ENCODE peak calls at places on chromosomes 7 and 10, in five cellular contexts. J, T, M, V and Z are unnamed samples.

GRCh38 chr7:148819697-148820332 is 64.3 kb downstream of the EZH2 start:
- DNase-seq in V (no peak), T (no peak), J (peak; percentile 60), M (no peak), Z (no peak)

GRCh38 chr10:60311821-60312220 is 77.9 kb downstream of the ANK3 start:
- DNase-seq in M (no peak), T (no peak), V (no peak), J (no peak), Z (no peak)

GRCh38 chr10:77301305-77301730 is 336.3 kb downstream of the KCNMA1 start:
- DNase-seq in V (no peak), J (peak; percentile 76), T (no peak), M (no peak), Z (no peak)

GRCh38 chr10:2962194-2962593 is 105.2 kb upstream of the PFKP start:
- DNase-seq in T (no peak), V (no peak), M (no peak), J (no peak), Z (no peak)

GRCh38 chr10:4849555-4850242 is 23.7 kb downstream of the AKR1E2 start:
- DNase-seq in M (peak; percentile 91), J (peak; percentile 90), V (peak; percentile 73), T (peak; percentile 68), Z (peak; percentile 97)

GRCh38 chr7:46932656-46933424 is 649.1 kb downstream of the TNS3 start:
- DNase-seq in M (peak; percentile 61), J (peak; percentile 94), T (peak; percentile 15), V (peak; percentile 28), Z (no peak)

GRCh38 chr7:65946895-65947294 is 35.1 kb downstream of the GUSB start:
- DNase-seq in J (peak; percentile 55), V (no peak), M (peak; percentile 35), T (no peak), Z (no peak)

GRCh38 chr10:109282510-109282909 is 640.8 kb downstream of the XPNPEP1 start:
- DNase-seq in M (peak; percentile 25), V (no peak), T (no peak), J (peak; percentile 82), Z (no peak)

GRCh38 chr7:94849636-94850208 is 57.7 kb upstream of the PPP1R9A start:
- DNase-seq in J (no peak), V (no peak), T (no peak), M (no peak), Z (no peak)

GRCh38 chr7:17680026-17680425 is 260.3 kb downstream of the SNX13 start:
- DNase-seq in T (no peak), J (peak; percentile 94), M (no peak), V (no peak), Z (peak; percentile 87)